ENCODE peak calls at places on chromosomes 12 and 14, in five cellular contexts. G is GM20000; N is stimulated activated CD8-positive, alpha-beta memory T cell treated with anti-CD3 and anti-CD28 coated beads, Interleukin-7, amount 100 ng/mL, for 24 hours; X is hippocampal formation; M is ELF-1. Q is an unnamed sample.

GRCh38 chr14:96145116-96145864 is 59.3 kb upstream of the BDKRB2 start:
- DNase-seq in M (no peak), X (no peak), N (no peak), G (no peak), Q (no peak)

GRCh38 chr14:81427348-81428058 is 27.4 kb upstream of the STON2 start:
- DNase-seq in G (no peak), M (peak), X (no peak), N (no peak), Q (no peak)

GRCh38 chr12:24600996-24601395 is 347.9 kb downstream of the BCAT1 start:
- DNase-seq in G (no peak), N (no peak), X (no peak), M (no peak), Q (no peak)

GRCh38 chr14:99779751-99780150 is 13.5 kb upstream of the EML1 start:
- DNase-seq in M (no peak), G (no peak), N (no peak), X (no peak), Q (no peak)

GRCh38 chr12:47802312-47802711 is 17.4 kb downstream of the HDAC7 start:
- DNase-seq in N (no peak), G (no peak), X (no peak), M (peak), Q (no peak)

GRCh38 chr12:117096643-117097042 is 2.6 kb downstream of the TESC start:
- DNase-seq in N (no peak), X (no peak), M (no peak), G (no peak), Q (no peak)

GRCh38 chr14:105413542-105413886 is 6.1 kb upstream of the MTA1 start:
- DNase-seq in M (no peak), G (no peak), X (peak), N (no peak), Q (no peak)

GRCh38 chr12:1811281-1811947 is 9.0 kb upstream of the LRTM2 start:
- DNase-seq in N (no peak), X (no peak), G (no peak), M (no peak), Q (no peak)

GRCh38 chr12:73159952-73160351 is 887.8 kb downstream of the TRHDE start:
- DNase-seq in X (no peak), G (no peak), N (no peak), M (no peak), Q (no peak)

GRCh38 chr12:57196439-57196838 is 20.2 kb upstream of the NXPH4 start:
- DNase-seq in X (no peak), N (no peak), M (no peak), G (no peak), Q (no peak)

GRCh38 chr12:19880076-19880475 is 440.8 kb downstream of the AEBP2 start:
- DNase-seq in G (no peak), X (no peak), M (no peak), N (no peak), Q (no peak)

GRCh38 chr12:20127401-20127800 is 240.9 kb upstream of the PDE3A start:
- DNase-seq in N (no peak), X (no peak), M (no peak), G (no peak), Q (no peak)

GRCh38 chr12:14454098-14454907 is 88.8 kb downstream of the ATF7IP start:
- DNase-seq in G (peak), N (no peak), M (peak), X (no peak), Q (no peak)

GRCh38 chr14:77615231-77616132 is 955 bp downstream of the SPTLC2 start:
- DNase-seq in G (peak), N (no peak), X (no peak), M (peak), Q (no peak)

GRCh38 chr12:50924439-50925341 is 27.7 kb upstream of the HIGD1C start:
- DNase-seq in G (peak), M (peak), X (peak), N (no peak), Q (peak)